ENCODE peak calls at places on chromosomes 11 and 22, in six cellular contexts. W is HepG2, Y is HCT116, K is H1, I is GM12878, R is K562. D is an unnamed sample.

GRCh38 chr22:26660961-26661578 is 3.7 kb downstream of the MIAT start:
- DNase-seq in W (no peak), Y (no peak), K (no peak), I (no peak), R (no peak), D (peak; percentile 74)

GRCh38 chr11:25423436-25424184 is 908.3 kb upstream of the ANO3 start:
- DNase-seq in W (no peak), Y (no peak), K (no peak), I (no peak), R (no peak), D (no peak)

GRCh38 chr11:77062924-77063323 is 3.8 kb upstream of the CAPN5 start:
- DNase-seq in W (no peak), Y (no peak), K (no peak), I (no peak), R (no peak), D (no peak)

GRCh38 chr11:109707411-109707810 is 285.4 kb downstream of the C11orf87 start:
- DNase-seq in W (no peak), Y (no peak), K (no peak), I (no peak), R (no peak), D (no peak)

GRCh38 chr22:46373166-46373565 is 37.7 kb downstream of the TRMU start:
- DNase-seq in W (no peak), Y (no peak), K (no peak), I (no peak), R (no peak), D (no peak)

GRCh38 chr11:73439002-73439843 is 63.0 kb downstream of the RELT start:
- DNase-seq in W (peak; percentile 45), Y (no peak), K (no peak), I (no peak), R (no peak), D (no peak)

GRCh38 chr11:45045692-45046471 is 95.2 kb upstream of the TP53I11 start:
- DNase-seq in W (no peak), Y (peak; percentile 6), K (no peak), I (no peak), R (no peak), D (no peak)

GRCh38 chr11:40380871-40381270 is 1078.6 kb downstream of the LRRC4C start:
- DNase-seq in W (no peak), Y (peak; percentile 0), K (no peak), I (no peak), R (no peak), D (no peak)

GRCh38 chr11:118098996-118099837 is 12.5 kb upstream of the SMIM35 start:
- DNase-seq in W (no peak), Y (no peak), K (peak; percentile 57), I (no peak), R (peak; percentile 32), D (no peak)

GRCh38 chr11:22244986-22245592 is 52.2 kb downstream of the ANO5 start:
- DNase-seq in W (peak; percentile 20), Y (peak; percentile 15), K (no peak), I (no peak), R (no peak), D (peak; percentile 15)

GRCh38 chr22:41917375-41917905 is 2.6 kb upstream of the SHISA8 start:
- DNase-seq in W (no peak), Y (no peak), K (no peak), I (no peak), R (no peak), D (no peak)

GRCh38 chr22:49962751-49963646 is 2.4 kb downstream of the PIM3 start:
- DNase-seq in W (no peak), Y (no peak), K (no peak), I (no peak), R (no peak), D (no peak)

GRCh38 chr11:10019906-10020682 is 273.9 kb downstream of the SBF2 start:
- DNase-seq in W (peak; percentile 7), Y (no peak), K (no peak), I (no peak), R (no peak), D (no peak)

GRCh38 chr11:57662893-57663292 is 5.0 kb upstream of the ZDHHC5 start:
- DNase-seq in W (no peak), Y (no peak), K (no peak), I (no peak), R (no peak), D (no peak)

GRCh38 chr22:50599816-50600454 is 658 bp upstream of the MAPK8IP2 start:
- DNase-seq in W (peak; percentile 9), Y (no peak), K (peak; percentile 92), I (no peak), R (peak; percentile 84), D (no peak)

GRCh38 chr22:43109921-43110443 is 568 bp upstream of the BIK start:
- DNase-seq in W (no peak), Y (no peak), K (peak; percentile 70), I (no peak), R (peak; percentile 32), D (no peak)

GRCh38 chr11:44985721-44986120 is 35.0 kb upstream of the TP53I11 start:
- DNase-seq in W (no peak), Y (no peak), K (no peak), I (no peak), R (no peak), D (no peak)

GRCh38 chr11:110085255-110085838 is 7.8 kb upstream of the ZC3H12C start:
- DNase-seq in W (no peak), Y (no peak), K (no peak), I (no peak), R (no peak), D (no peak)

GRCh38 chr11:112227002-112227401 is 774 bp downstream of the PTS start:
- DNase-seq in W (no peak), Y (no peak), K (no peak), I (no peak), R (peak; percentile 31), D (no peak)

GRCh38 chr11:1163321-1163910 is 5.7 kb downstream of the MUC5AC start:
- DNase-seq in W (no peak), Y (no peak), K (no peak), I (no peak), R (no peak), D (no peak)

GRCh38 chr11:47123094-47123493 is 53.6 kb downstream of the ARFGAP2 start:
- DNase-seq in W (no peak), Y (no peak), K (no peak), I (no peak), R (no peak), D (no peak)

GRCh38 chr11:47125083-47125482 is 51.6 kb downstream of the ARFGAP2 start:
- DNase-seq in W (no peak), Y (no peak), K (no peak), I (no peak), R (no peak), D (no peak)

GRCh38 chr11:47121731-47122130 is 54.9 kb downstream of the ARFGAP2 start:
- DNase-seq in W (no peak), Y (no peak), K (no peak), I (no peak), R (no peak), D (no peak)

GRCh38 chr11:47127213-47127612 is 49.5 kb downstream of the ARFGAP2 start:
- DNase-seq in W (no peak), Y (no peak), K (no peak), I (no peak), R (no peak), D (no peak)

GRCh38 chr11:47124675-47125074 is 52.0 kb downstream of the ARFGAP2 start:
- DNase-seq in W (no peak), Y (no peak), K (no peak), I (no peak), R (no peak), D (no peak)
- TF ChIP-seq ZNF274 in W (no peak), Y (no peak), K (no peak), I (no peak), R (no peak), D (no peak)

GRCh38 chr11:122724520-122724919 is 69.0 kb downstream of the UBASH3B start:
- DNase-seq in W (no peak), Y (no peak), K (no peak), I (no peak), R (no peak), D (no peak)
- H3K9ac ChIP-seq in W (no peak overlapping the region), Y (no peak overlapping the region), K (no peak overlapping the region), I (no peak overlapping the region), R (no peak overlapping the region), D (no peak overlapping the region)

DNA sequence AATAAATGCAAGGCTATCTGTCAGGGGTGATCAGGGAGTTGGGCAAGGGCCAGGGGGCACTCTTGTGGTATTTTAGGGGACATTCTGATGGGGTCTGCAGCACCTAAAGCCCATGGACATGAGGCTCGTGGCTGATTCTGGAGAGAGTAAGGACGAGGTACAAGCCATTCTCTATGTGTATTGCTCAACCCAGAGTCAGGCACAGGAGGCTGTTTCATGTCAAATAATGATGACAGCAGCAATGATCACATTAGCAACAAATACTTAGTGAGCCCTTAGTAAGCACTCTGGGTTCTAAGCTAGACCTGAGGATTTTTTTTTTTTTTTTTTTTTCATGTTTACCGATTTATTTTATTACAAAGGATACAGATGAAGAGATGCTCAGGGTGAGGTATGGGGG is 83.5 kb upstream of the THY1 start:
- DNase-seq in W (no peak), Y (no peak), K (no peak), I (no peak), R (no peak), D (no peak)
- TF ChIP-seq ZNF274 in W (no peak), Y (no peak), K (no peak), I (no peak), R (no peak), D (no peak)

GRCh38 chr11:68256331-68256741 is 15.4 kb downstream of the C11orf24 start:
- DNase-seq in W (peak; percentile 53), Y (no peak), K (no peak), I (no peak), R (peak; percentile 13), D (no peak)

GRCh38 chr11:68259122-68259959 is 12.4 kb downstream of the C11orf24 start:
- DNase-seq in W (no peak), Y (no peak), K (no peak), I (no peak), R (no peak), D (no peak)

GRCh38 chr11:68258363-68258765 is 13.4 kb downstream of the C11orf24 start:
- DNase-seq in W (no peak), Y (no peak), K (no peak), I (no peak), R (no peak), D (no peak)

GRCh38 chr11:68255526-68255925 is 16.2 kb downstream of the C11orf24 start:
- DNase-seq in W (no peak), Y (no peak), K (no peak), I (no peak), R (peak; percentile 16), D (no peak)

DNA sequence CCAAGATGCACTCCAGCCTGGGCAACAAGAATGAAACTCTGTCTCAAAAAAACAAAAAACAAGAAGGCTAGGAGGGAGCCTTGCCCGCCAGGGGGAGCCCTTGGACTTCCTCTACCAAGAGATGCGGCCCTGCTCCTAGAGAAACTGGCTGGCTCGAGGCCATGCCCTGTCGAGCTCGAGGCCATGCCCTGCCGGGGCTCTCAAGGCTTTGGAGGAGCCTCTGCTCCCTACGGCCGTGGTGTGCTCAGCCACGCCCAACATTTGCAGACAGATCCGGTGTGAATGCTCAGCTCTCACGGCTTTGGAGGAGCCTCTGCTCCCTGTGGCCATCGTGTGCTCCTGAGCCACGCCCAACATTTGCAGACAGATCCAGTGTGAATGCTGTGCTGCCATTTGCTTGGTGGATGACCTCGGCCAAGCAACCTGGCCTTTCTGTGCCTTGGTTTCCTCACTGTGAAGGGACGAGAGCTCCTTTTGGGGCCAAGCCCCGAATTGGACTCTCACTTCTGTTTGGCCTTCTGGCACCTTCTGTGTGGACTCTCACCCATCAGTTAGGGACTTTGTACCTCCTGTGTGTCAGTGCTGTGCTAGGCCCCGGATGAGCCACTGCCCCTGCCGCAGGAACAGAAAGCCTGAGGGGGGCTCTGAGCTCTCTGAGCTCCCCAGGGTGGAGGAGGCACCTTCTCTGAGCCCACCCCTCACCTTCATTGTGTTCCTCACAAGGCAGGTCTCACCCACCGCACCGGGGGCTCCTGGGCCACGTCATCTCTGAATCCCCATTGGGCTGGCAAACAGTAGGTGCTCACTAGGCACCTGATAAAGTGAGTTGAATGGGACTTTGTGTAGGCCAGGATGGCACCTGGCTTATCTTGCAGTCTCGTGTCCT is 14.1 kb downstream of the C11orf24 start:
- DNase-seq in W (peak; percentile 83), Y (peak; percentile 81), K (peak; percentile 99), I (no peak), R (peak; percentile 83), D (peak; percentile 89)
- H3K9ac ChIP-seq in W (peak overlapping the region; percentile 11), Y (no peak overlapping the region), K (no peak overlapping the region), I (no peak overlapping the region), R (peak overlapping the region; percentile 80), D (no peak overlapping the region)